ENCODE peak calls at places on chromosomes 5 and 9, in five cellular contexts. S is GM04504, J is DMS 273 treated with DMSO at 0.1 percent for 48 hours, B is fibroblast of the aortic adventitia, N is H54. X is an unnamed sample.

GRCh38 chr9:26172301-26172700 is 494.1 kb upstream of the TUSC1 start:
- DNase-seq in S (no peak), J (no peak), B (no peak), N (no peak), X (no peak)

GRCh38 chr5:14184082-14184481 is 40.9 kb downstream of the TRIO start:
- DNase-seq in S (no peak), J (no peak), B (no peak), N (no peak), X (no peak)

GRCh38 chr5:133967124-133967523 is 1.3 kb downstream of the C5orf15 start:
- DNase-seq in S (no peak), J (no peak), B (peak; percentile 28), N (no peak), X (no peak)

GRCh38 chr5:42621662-42622061 is 135.0 kb upstream of the CCDC152 start:
- DNase-seq in S (no peak), J (no peak), B (peak; percentile 49), N (no peak), X (no peak)

GRCh38 chr5:78706825-78707224 is 58.3 kb upstream of the LHFPL2 start:
- DNase-seq in S (no peak), J (no peak), B (peak; percentile 45), N (no peak), X (no peak)

GRCh38 chr5:146789712-146790660 is 88.6 kb downstream of the PPP2R2B start:
- DNase-seq in S (no peak), J (no peak), B (no peak), N (no peak), X (no peak)

GRCh38 chr5:56092115-56092514 is 97.4 kb upstream of the IL6ST start:
- DNase-seq in S (no peak), J (no peak), B (no peak), N (no peak), X (no peak)

GRCh38 chr5:169300468-169301385 is at the start of gene SLIT3:
- DNase-seq in S (peak; percentile 77), J (peak; percentile 58), B (peak; percentile 88), N (peak; percentile 92), X (no peak)

GRCh38 chr9:114230068-114230467 is 74.7 kb downstream of the COL27A1 start:
- DNase-seq in S (no peak), J (no peak), B (no peak), N (no peak), X (no peak)

X was measured in lung.